ENCODE peak calls at places on chromosomes 1 and 21, in five cellular contexts. N is K562, Z is suprapubic skin, D is stomach, T is HepG2. F is an unnamed sample. For H3K4me1, the result is how much of the 10 kb centered on the place peaks cover.

GRCh38 chr1:6178751-6179563 is 1.2 kb downstream of the CHD5 start:
- DNase-seq in N (no peak), Z (no peak), D (no peak), T (no peak), F (no peak)

GRCh38 chr21:43267391-43268085 is 98.7 kb downstream of the CRYAA start:
- DNase-seq in N (no peak), Z (no peak), D (no peak), T (no peak), F (no peak)

GRCh38 chr21:41707231-41707988 is 59.4 kb downstream of the RIPK4 start:
- DNase-seq in N (no peak), Z (no peak), D (no peak), T (no peak), F (no peak)

GRCh38 chr1:177511036-177511435 is 340.3 kb downstream of the BRINP2 start:
- DNase-seq in N (no peak), Z (no peak), D (no peak), T (no peak), F (no peak)

GRCh38 chr1:98398092-98398491 is 263.4 kb upstream of the SNX7 start:
- DNase-seq in N (no peak), Z (no peak), D (no peak), T (no peak), F (no peak)

GRCh38 chr1:225378880-225379279 is 49.0 kb downstream of the LBR start:
- DNase-seq in N (no peak), Z (no peak), D (no peak), T (peak), F (no peak)

GRCh38 chr1:115089443-115090340 is at the start of gene TSPAN2:
- DNase-seq in N (peak), Z (no peak), D (peak), T (no peak), F (peak)

GRCh38 chr1:37484325-37485051 is 10.1 kb downstream of the ZC3H12A start:
- DNase-seq in N (no peak), Z (peak), D (peak), T (no peak), F (peak)

GRCh38 chr21:36647279-36648093 is 51.4 kb upstream of the SIM2 start:
- DNase-seq in N (no peak), Z (no peak), D (peak), T (peak), F (no peak)

GRCh38 chr21:38277501-38278111 is 20.8 kb downstream of the KCNJ15 start:
- DNase-seq in N (no peak), Z (no peak), D (no peak), T (no peak), F (peak)

GRCh38 chr1:244445320-244446181 is 6.2 kb downstream of the ADSS2 start:
- DNase-seq in N (no peak), Z (no peak), D (no peak), T (no peak), F (no peak)

GRCh38 chr21:46559291-46559983 is 45.4 kb downstream of the S100B start:
- DNase-seq in N (no peak), Z (no peak), D (peak), T (peak), F (peak)

GRCh38 chr1:59505596-59506028 is 208.7 kb downstream of the FGGY start:
- DNase-seq in N (no peak), Z (no peak), D (no peak), T (no peak), F (no peak)

GRCh38 chr1:9294910-9295636 is 2.4 kb downstream of the SPSB1 start:
- DNase-seq in N (no peak), Z (no peak), D (no peak), T (no peak), F (no peak)

GRCh38 chr1:96918406-96918805 is 196.8 kb downstream of the PTBP2 start:
- DNase-seq in N (no peak), Z (no peak), D (no peak), T (no peak), F (no peak)

GRCh38 chr1:30778156-30778978 is 20.8 kb upstream of the LAPTM5 start:
- DNase-seq in N (peak), Z (no peak), D (peak), T (no peak), F (no peak)

GRCh38 chr21:18899261-18899660 is 495.7 kb upstream of the TMPRSS15 start:
- DNase-seq in N (no peak), Z (no peak), D (no peak), T (no peak), F (no peak)

GRCh38 chr1:107867422-107867821 is 97.6 kb downstream of the VAV3 start:
- DNase-seq in N (no peak), Z (no peak), D (no peak), T (no peak), F (no peak)

GRCh38 chr1:199178646-199179045 is 539.8 kb downstream of the PTPRC start:
- DNase-seq in N (no peak), Z (no peak), D (no peak), T (no peak), F (no peak)

GRCh38 chr1:9593492-9594465 is 5.1 kb downstream of the TMEM201 start:
- DNase-seq in N (peak), Z (no peak), D (peak), T (peak), F (peak)

GRCh38 chr1:202155478-202156021 is 4.9 kb downstream of the PTPN7 start:
- DNase-seq in N (peak), Z (no peak), D (peak), T (no peak), F (no peak)

GRCh38 chr1:49225464-49225863 is 448.8 kb upstream of the BEND5 start:
- DNase-seq in N (no peak), Z (no peak), D (no peak), T (no peak), F (no peak)

GRCh38 chr1:205700865-205701401 is 20.6 kb upstream of the SLC45A3 start:
- DNase-seq in N (no peak), Z (no peak), D (no peak), T (no peak), F (no peak)

GRCh38 chr1:172742599-172743500 is 83.9 kb downstream of the FASLG start:
- DNase-seq in N (peak), Z (no peak), D (no peak), T (peak), F (no peak)

GRCh38 chr1:94746635-94747525 is 73.3 kb upstream of the SLC44A3 start:
- DNase-seq in N (no peak), Z (no peak), D (no peak), T (no peak), F (no peak)

GRCh38 chr1:182391028-182391361 is 595 bp downstream of the GLUL start:
- DNase-seq in N (no peak), Z (no peak), D (no peak), T (no peak), F (no peak)

GRCh38 chr1:223771469-223771813 is 59.1 kb downstream of the CAPN2 start:
- DNase-seq in N (no peak), Z (no peak), D (no peak), T (no peak), F (no peak)

GRCh38 chr1:204684206-204684536 is 1.4 kb downstream of the LRRN2 start:
- DNase-seq in N (no peak), Z (no peak), D (no peak), T (no peak), F (no peak)

GRCh38 chr1:44785501-44786137 is 2.4 kb downstream of the BEST4 start:
- DNase-seq in N (no peak), Z (no peak), D (no peak), T (no peak), F (no peak)
- H3K4me3 ChIP-seq in N (no peak), Z (peak), D (peak), T (no peak), F (peak)

GRCh38 chr1:155466996-155467395 is 95.6 kb downstream of the ASH1L start:
- DNase-seq in N (no peak), Z (no peak), D (no peak), T (no peak), F (no peak)

GRCh38 chr1:155466617-155466972 is 96.0 kb downstream of the ASH1L start:
- DNase-seq in N (no peak), Z (no peak), D (no peak), T (no peak), F (no peak)

GRCh38 chr1:155458111-155458510 is 104.5 kb downstream of the ASH1L start:
- DNase-seq in N (no peak), Z (no peak), D (no peak), T (peak), F (no peak)

DNA sequence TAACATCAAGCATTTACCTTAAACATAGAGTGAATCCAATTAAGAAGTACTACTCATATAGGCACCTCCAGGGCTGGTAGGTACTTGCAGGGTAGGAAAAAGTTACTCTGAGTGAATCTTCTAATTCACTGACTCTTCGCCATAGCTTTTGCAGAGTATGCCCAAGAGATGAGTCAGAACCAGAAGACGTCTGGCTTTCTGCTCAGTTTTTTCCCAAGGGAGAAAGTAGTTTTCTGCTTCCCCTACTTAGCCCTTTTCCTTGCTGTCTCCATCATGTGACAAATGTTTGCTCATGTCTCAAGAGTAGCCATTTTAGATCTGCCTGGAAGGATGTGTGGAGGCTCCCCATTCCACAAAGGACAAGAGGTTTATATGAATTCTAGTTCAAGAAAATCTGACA is 98.7 kb downstream of the ASH1L start:
- DNase-seq in N (no peak), Z (no peak), D (no peak), T (no peak), F (no peak)
- TF ChIP-seq POLR2AphosphoS5 in N (no peak), Z (no peak), D (no peak), T (no peak), F (no peak)

DNA sequence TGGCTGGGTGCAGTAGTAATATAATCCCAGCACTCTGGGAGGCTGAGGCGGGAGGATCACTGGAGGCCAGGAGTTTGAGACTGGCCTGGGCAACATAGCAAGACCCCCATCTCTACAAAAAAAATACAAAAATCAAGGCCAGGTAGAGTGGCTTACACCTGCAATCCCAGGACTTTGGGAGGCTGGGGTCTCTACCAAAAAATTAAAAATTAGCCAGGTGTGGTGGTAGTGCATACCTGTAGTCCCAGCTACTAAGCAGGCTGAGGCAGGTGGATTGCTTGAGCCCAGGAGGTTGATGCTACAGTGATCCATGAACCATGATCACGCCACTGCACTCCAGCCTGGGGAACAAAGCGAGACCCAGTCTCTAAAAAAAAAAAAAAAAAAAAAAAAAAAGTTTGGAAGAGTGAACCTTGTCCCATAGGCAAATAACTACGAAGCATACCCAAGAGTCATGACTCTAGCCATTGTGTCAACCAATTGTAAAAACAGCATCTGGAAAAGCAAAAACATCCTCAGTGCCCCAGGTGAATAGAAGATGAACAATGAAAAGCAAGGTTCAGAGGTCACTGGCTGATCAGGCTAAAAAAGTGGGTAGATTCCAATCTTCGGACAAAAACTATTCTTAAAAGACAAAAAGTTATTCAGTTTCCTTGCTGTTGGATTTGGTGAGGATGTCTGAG is 10.9 kb upstream of the IRF2BP2 start:
- DNase-seq in N (no peak), Z (no peak), D (no peak), T (peak), F (no peak)
- H3K4me1 ChIP-seq in N (under half), Z (half or more), D (under half), T (half or more), F (under half)

GRCh38 chr1:158998037-158998780 is 11.5 kb upstream of the IFI16 start:
- DNase-seq in N (no peak), Z (no peak), D (no peak), T (no peak), F (no peak)
- H3K4me3 ChIP-seq in N (no peak), Z (peak), D (peak), T (no peak), F (peak)

DNA sequence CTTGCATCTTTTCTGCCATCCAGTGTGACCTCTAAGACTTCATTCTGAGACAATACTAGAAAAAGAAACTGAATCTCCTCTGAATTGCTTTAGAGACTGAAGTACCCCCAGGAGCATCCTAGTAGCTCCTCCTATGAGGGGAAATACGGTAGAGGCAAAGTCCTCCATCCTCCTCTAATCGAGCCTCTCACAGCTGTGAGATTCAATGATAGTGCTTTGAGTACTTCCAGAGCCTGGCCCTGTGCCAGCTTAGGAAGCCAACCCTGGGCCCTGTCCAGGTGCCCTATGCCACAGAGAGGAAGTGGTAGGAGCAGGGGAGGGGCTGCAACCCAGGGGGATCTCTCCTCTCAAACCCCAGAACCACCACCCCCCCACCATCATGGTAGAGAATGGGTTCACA is 10.7 kb downstream of the RORC start:
- DNase-seq in N (no peak), Z (no peak), D (peak), T (no peak), F (peak)
- TF ChIP-seq POLR2AphosphoS5 in N (no peak), Z (no peak), D (no peak), T (no peak), F (no peak)

DNA sequence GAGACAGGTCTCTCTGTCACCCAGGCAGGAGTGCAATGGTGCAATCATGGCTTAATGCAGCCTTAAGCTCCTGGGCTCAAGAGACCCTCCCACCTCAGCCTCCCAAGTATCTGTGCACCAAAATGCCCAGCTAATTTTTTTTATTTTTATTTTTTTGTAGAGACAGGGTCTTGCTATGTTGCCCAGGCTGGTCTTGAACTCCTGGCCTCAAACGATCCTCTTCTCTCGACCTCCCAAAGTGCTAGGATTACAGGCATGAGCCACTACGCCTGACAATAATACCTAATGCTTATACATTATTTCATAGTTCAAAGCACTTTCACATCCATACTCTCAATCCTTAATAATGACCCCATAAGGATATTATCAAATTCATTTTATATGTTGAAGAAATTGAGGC is 48.3 kb downstream of the LUZP1 start:
- DNase-seq in N (no peak), Z (no peak), D (no peak), T (no peak), F (no peak)
- H3K4me1 ChIP-seq in N (under half), Z (under half), D (under half), T (half or more), F (under half)

GRCh38 chr21:39386194-39386593 is 37.3 kb upstream of the HMGN1 start:
- DNase-seq in N (no peak), Z (no peak), D (peak), T (peak), F (peak)
- H3K4me3 ChIP-seq in N (no peak), Z (peak), D (peak), T (no peak), F (peak)

DNA sequence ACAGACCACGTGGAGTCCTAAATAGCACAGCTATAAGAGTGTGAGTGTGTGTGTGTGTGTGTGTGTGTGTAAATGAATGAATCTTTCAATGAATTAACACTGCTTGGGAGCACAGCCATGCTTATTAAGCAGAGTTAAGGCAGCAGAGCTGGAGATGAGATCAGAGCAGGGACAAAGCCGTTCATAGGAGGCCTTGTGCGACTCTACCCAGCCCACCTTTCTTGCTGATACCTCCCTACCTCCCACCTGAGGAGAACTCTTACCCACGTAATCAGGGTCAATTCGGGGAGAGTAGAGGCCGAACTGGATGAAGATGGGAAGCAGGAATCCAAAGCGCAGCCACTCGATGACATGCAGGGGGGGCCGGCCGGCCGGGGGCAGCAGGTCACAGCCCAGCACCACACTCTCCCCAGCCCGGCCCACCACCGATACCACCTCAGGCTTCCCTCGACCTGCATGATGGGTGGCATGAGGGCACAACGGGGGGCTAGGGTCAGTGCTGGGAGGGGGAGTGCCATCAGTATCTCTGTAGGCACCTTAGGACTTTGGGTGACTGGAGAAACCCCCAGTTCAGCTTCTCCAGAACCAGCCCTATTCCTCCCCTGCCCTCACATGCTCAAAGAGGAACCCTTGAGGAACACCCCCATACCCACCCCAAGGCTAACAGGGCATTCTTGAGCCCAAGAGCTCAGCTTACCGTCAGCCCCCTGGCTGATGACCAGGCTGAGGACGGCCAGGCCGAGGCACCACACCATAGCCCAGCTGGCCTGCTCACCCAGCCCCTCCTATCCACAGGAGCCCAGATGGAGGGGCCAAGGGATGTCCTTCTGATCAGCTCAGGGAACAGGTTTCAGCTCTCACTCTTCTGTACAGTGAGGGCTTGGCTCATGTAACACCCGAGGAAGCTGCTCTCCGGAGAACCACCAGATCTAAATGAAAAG is 2.4 kb downstream of the IGSF9 start:
- DNase-seq in N (no peak), Z (peak), D (peak), T (no peak), F (peak)
- TF ChIP-seq POLR2AphosphoS5 in N (no peak), Z (no peak), D (no peak), T (no peak), F (no peak)

F was measured in upper lobe of left lung.